ENCODE peak calls at places on chromosomes 13 and 19, in eight cellular contexts. T is A673; L is tibial artery; E is left lung; B is endothelial cell of umbilical vein; K is CD4-positive, CD25-positive, alpha-beta regulatory T cell; O is fibroblast of lung; F is adipocyte. I is an unnamed sample.

GRCh38 chr13:109100705-109101104 is 471.3 kb downstream of the MYO16 start:
- DNase-seq in T (no peak), L (no peak), E (no peak), B (no peak), K (no peak), O (peak; percentile 43), F (no peak), I (no peak)

GRCh38 chr13:19586904-19587634 is 25.7 kb upstream of the TPTE2 start:
- DNase-seq in T (peak; percentile 81), L (no peak), E (peak; percentile 52), B (no peak), K (peak; percentile 74), O (peak; percentile 50), F (peak; percentile 41), I (peak; percentile 76)

GRCh38 chr13:32383836-32384618 is 43.9 kb downstream of the N4BP2L1 start:
- DNase-seq in T (no peak), L (no peak), E (no peak), B (no peak), K (no peak), O (no peak), F (no peak), I (no peak)

GRCh38 chr13:111115051-111115840 is at the start of gene ARHGEF7:
- DNase-seq in T (no peak), L (peak; percentile 74), E (no peak), B (no peak), K (no peak), O (peak; percentile 7), F (peak; percentile 76), I (no peak)

GRCh38 chr19:35524181-35524838 is 3.8 kb downstream of the SBSN start:
- DNase-seq in T (no peak), L (no peak), E (no peak), B (no peak), K (no peak), O (no peak), F (no peak), I (no peak)

GRCh38 chr19:1566392-1567115 is 1.6 kb downstream of the MEX3D start:
- DNase-seq in T (peak; percentile 75), L (peak; percentile 77), E (peak; percentile 76), B (peak; percentile 81), K (no peak), O (peak; percentile 87), F (peak; percentile 92), I (no peak)

GRCh38 chr19:42693760-42694350 is 46.4 kb downstream of the PSG3 start:
- DNase-seq in T (peak; percentile 43), L (no peak), E (no peak), B (no peak), K (no peak), O (peak; percentile 33), F (peak; percentile 61), I (no peak)

GRCh38 chr13:36275190-36276002 is 22.2 kb downstream of the CCDC169 start:
- DNase-seq in T (peak; percentile 79), L (no peak), E (no peak), B (peak; percentile 64), K (no peak), O (peak; percentile 84), F (peak; percentile 93), I (no peak)

GRCh38 chr19:50723735-50724521 is 764 bp downstream of the CLEC11A start:
- DNase-seq in T (no peak), L (no peak), E (no peak), B (no peak), K (no peak), O (no peak), F (no peak), I (no peak)

GRCh38 chr19:33111587-33111986 is 20.3 kb upstream of the WDR88 start:
- DNase-seq in T (no peak), L (no peak), E (no peak), B (no peak), K (no peak), O (no peak), F (no peak), I (no peak)

GRCh38 chr19:42465827-42466280 is 23.1 kb upstream of the CXCL17 start:
- DNase-seq in T (no peak), L (no peak), E (no peak), B (no peak), K (no peak), O (no peak), F (no peak), I (no peak)

DNA sequence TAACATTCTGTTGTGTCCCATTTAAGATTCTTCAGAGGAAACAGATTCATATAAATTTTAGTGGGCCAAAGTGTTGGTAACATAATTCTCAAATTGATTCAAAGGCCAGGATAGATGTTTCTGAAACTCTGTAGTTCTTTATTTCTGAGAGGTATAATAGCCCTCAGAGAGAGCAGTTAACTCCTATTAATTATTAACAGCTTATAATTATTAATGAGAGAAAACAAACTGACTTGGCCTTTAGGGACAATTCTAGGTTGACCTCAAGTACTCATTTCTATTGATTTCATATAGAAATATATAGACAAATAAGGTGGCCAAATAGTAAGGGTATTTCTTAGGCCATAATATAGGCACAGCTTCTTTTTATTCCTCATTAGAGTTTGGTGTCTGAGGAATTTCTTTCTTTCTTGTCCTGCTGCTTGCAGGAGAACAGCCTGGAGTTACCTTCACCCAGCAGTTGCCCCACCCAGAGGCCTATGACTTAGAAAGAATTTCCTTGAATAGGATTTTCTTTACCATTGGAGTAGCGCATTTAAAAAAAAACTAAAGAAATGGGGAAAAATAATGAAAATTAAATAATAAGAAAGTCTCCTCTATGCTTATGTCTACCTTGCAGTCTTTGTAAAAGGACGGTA is 1430.1 kb upstream of the SPRY2 start:
- DNase-seq in T (no peak), L (no peak), E (no peak), B (no peak), K (no peak), O (no peak), F (no peak), I (no peak)
- H3K4me3 ChIP-seq in T (no peak overlapping the region), L (no peak overlapping the region), E (no peak overlapping the region), B (no peak overlapping the region), K (no peak overlapping the region), O (no peak overlapping the region), F (no peak overlapping the region), I (no peak overlapping the region)

GRCh38 chr13:24663089-24663395 is 17.2 kb upstream of the ATP12A start:
- DNase-seq in T (no peak), L (no peak), E (no peak), B (no peak), K (no peak), O (no peak), F (no peak), I (peak; percentile 40)
- H3K4me3 ChIP-seq in T (no peak overlapping the region), L (no peak overlapping the region), E (no peak overlapping the region), B (no peak overlapping the region), K (no peak overlapping the region), O (no peak overlapping the region), F (no peak overlapping the region), I (no peak overlapping the region)

GRCh38 chr13:99196466-99197256 is 4.0 kb upstream of the UBAC2 start:
- DNase-seq in T (no peak), L (no peak), E (no peak), B (peak; percentile 12), K (peak; percentile 59), O (no peak), F (no peak), I (peak; percentile 9)
- H3K4me3 ChIP-seq in T (no peak overlapping the region), L (no peak overlapping the region), E (no peak overlapping the region), B (no peak overlapping the region), K (no peak overlapping the region), O (no peak overlapping the region), F (no peak overlapping the region), I (no peak overlapping the region)

DNA sequence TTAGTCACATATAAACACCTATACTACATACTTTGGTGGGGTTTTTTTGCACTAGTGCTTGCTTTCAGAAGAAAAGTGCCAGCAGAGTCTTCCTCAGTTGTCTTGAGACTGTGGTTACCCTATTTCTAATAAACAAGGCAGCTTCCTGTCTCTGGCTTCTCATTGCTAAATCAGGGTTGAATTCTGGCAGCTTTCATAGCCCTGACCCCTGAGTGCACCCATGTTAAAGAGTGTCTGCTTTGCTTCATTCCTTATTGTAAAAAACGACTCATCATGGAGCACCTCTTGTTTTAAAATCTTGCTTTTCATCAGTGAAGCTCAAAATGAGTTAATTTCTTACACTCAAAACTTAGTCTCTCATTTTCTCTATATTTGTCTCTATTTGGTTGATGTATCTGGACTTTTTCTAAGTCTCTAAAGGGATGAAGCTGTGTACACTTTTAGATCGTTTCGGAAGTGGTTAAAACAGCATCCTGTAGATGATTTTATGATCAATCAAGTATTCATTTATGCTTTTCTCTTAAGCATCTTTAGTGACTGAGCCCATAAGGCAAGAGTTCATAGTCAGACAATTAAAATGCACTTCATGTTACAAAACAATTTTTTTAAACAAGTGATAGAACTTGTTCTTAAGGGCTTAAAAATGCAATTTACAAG is 72.1 kb downstream of the KLF12 start:
- DNase-seq in T (no peak), L (no peak), E (no peak), B (peak; percentile 34), K (peak; percentile 65), O (peak; percentile 63), F (peak; percentile 67), I (no peak)
- H3K4me3 ChIP-seq in T (no peak overlapping the region), L (peak overlapping the region; percentile 45), E (no peak overlapping the region), B (no peak overlapping the region), K (peak overlapping the region; percentile 73), O (no peak overlapping the region), F (peak overlapping the region; percentile 73), I (no peak overlapping the region)

DNA sequence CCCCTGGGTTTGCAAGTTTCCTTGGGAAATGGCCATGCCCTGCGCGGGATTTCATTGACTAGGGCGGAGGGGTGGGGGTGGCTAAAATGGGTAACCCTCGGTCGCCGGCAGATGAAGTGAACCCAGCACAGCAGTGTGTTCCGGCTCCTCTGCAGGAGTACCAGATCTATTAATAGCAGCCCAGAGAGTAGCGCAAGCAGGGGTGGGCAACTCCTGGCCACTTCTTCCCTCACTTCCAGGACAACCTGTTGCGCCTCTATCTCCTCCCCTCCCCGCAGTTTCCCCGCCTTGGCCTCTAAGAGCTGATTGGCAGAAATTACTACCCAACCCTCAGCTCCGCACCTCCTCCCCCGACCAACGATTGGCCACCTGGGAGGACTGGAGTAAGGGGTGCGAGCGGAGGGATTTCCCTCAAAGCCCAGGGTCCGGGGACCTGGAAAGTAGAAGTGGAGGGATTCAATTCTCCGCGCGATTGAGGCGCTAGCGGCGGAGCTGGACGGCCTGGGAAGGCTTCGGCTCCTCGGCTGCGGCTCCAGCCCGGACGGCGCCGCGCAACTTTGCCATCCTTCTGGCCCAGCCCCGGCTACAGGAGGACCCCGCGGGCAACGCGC is at the start of gene FREM2:
- DNase-seq in T (peak; percentile 97), L (no peak), E (peak; percentile 81), B (no peak), K (no peak), O (peak; percentile 59), F (peak; percentile 34), I (no peak)
- H3K4me3 ChIP-seq in T (peak within 1 kb of the TSS; percentile 65), L (peak within 1 kb of the TSS; percentile 51), E (peak within 1 kb of the TSS; percentile 45), B (peak within 1 kb of the TSS; percentile 28), K (no peak within 1 kb of the TSS), O (no peak within 1 kb of the TSS), F (peak within 1 kb of the TSS; percentile 65), I (no peak within 1 kb of the TSS)

DNA sequence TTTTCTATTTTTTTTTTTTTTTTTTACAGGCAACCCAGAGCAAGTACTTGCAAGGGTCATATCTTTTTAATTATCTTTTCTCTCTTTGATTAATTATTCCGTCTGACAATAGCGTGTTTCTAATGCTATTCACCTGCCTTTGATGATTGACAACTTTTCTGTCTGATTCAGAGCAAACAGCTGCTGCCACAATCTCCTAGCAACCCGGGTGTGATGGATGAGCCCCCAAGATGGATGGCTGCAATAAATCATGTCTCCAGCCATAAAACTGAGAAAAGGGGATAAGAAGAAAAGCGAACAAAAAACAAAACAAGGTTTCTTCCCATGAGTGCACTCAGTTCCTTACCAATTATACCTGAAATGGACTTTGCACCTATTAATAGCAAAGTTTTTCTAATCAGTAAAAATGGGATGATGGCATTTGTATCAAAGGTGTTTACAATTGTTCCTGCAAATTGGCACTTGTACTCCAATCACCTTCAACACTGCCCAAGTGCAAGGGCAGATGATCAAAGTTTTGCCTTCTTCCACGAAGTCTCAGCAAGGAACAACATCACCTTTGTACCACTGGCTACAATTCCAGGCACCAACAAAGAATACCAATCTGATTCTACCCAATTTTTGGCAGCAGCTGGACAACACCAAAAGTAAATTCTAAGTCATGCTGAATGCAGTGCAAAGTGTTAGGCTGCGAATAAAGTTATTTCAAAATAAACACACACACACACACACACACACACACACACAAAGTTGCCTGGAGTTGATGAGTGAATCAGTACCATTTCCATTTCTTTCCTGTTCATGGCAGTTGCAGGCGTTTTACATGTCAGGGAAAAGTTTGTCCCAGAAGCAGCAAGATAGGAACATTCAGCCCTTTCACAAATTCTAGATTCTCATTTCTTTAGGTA is 12.0 kb downstream of the TSHZ3 start:
- DNase-seq in T (no peak), L (no peak), E (no peak), B (no peak), K (no peak), O (no peak), F (no peak), I (no peak)
- H3K4me3 ChIP-seq in T (no peak overlapping the region), L (no peak overlapping the region), E (no peak overlapping the region), B (no peak overlapping the region), K (no peak overlapping the region), O (no peak overlapping the region), F (no peak overlapping the region), I (no peak overlapping the region)

I was measured in lower leg skin.